ENCODE peak calls at places on chromosomes 3 and 15, in eight cellular contexts. P is H1, T is tibial nerve, B is uterus, V is body of pancreas, M is ovary, U is IMR-90, N is heart left ventricle. D is an unnamed sample.

GRCh38 chr3:150805380-150805779 is 42.4 kb upstream of the SIAH2 start:
- DNase-seq in P (no peak), T (no peak), B (no peak), V (no peak), M (no peak), U (no peak), N (no peak), D (no peak)

GRCh38 chr3:24477090-24477656 is 17.5 kb downstream of the THRB start:
- DNase-seq in P (no peak), T (no peak), B (no peak), V (no peak), M (no peak), U (no peak), N (no peak), D (no peak)

GRCh38 chr3:122975163-122975923 is 52.2 kb downstream of the SEMA5B start:
- DNase-seq in P (no peak), T (no peak), B (peak), V (no peak), M (peak), U (peak), N (no peak), D (no peak)

GRCh38 chr3:57953541-57953940 is 54.7 kb upstream of the FLNB start:
- DNase-seq in P (no peak), T (no peak), B (no peak), V (no peak), M (no peak), U (no peak), N (no peak), D (no peak)

GRCh38 chr15:74317820-74318375 is 49.5 kb downstream of the CYP11A1 start:
- DNase-seq in P (no peak), T (peak), B (peak), V (peak), M (peak), U (peak), N (peak), D (no peak)

GRCh38 chr3:149898771-149899170 is 71.9 kb downstream of the PFN2 start:
- DNase-seq in P (no peak), T (no peak), B (no peak), V (no peak), M (no peak), U (peak), N (no peak), D (no peak)

GRCh38 chr3:46595819-46596218 is 16.5 kb upstream of the FAM240A start:
- DNase-seq in P (no peak), T (no peak), B (no peak), V (no peak), M (no peak), U (no peak), N (no peak), D (no peak)

GRCh38 chr3:42043116-42043796 is 47.9 kb upstream of the TRAK1 start:
- DNase-seq in P (no peak), T (no peak), B (no peak), V (peak), M (no peak), U (peak), N (peak), D (peak)

GRCh38 chr3:45035441-45036301 is 9.6 kb downstream of the CLEC3B start:
- DNase-seq in P (no peak), T (no peak), B (peak), V (peak), M (peak), U (peak), N (no peak), D (peak)

GRCh38 chr15:48800811-48801460 is 9.9 kb downstream of the CEP152 start:
- DNase-seq in P (no peak), T (no peak), B (no peak), V (no peak), M (no peak), U (peak), N (no peak), D (no peak)

GRCh38 chr3:52633786-52634185 is 51.9 kb downstream of the PBRM1 start:
- DNase-seq in P (no peak), T (no peak), B (no peak), V (no peak), M (no peak), U (peak), N (no peak), D (no peak)

GRCh38 chr3:114299421-114299820 is 5.6 kb downstream of the TIGIT start:
- DNase-seq in P (no peak), T (no peak), B (no peak), V (peak), M (no peak), U (no peak), N (no peak), D (no peak)

GRCh38 chr3:98982336-98982735 is 80.8 kb upstream of the DCBLD2 start:
- DNase-seq in P (no peak), T (no peak), B (no peak), V (no peak), M (no peak), U (peak), N (no peak), D (no peak)

GRCh38 chr15:70818580-70818979 is 35.4 kb downstream of the LARP6 start:
- DNase-seq in P (no peak), T (no peak), B (no peak), V (no peak), M (no peak), U (no peak), N (no peak), D (no peak)

DNA sequence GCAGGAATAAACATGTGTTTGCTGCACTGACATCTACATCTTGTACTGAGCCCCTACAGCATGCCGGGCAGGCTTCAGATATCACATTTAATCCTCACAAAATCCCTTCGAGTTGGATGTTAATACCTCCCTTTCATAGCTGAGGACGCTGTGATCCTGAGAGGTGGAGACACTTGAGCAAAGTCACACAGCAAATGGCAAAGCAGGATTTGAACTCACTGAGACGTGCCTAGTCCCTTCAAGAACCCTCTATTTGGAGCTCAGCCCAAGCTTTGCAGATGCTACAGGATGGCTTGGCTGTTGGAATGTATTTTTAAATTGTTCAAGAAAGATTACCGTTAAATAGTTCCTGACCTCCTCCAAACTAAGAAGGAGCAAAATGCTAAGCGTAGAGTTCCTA is 64.6 kb upstream of the SLC6A6 start:
- DNase-seq in P (no peak), T (no peak), B (no peak), V (no peak), M (no peak), U (no peak), N (no peak), D (no peak)
- H3K27ac ChIP-seq in P (no peak), T (no peak), B (no peak), V (no peak), M (no peak), U (no peak), N (no peak), D (no peak)

GRCh38 chr3:124814620-124815421 is 72.3 kb downstream of the ITGB5 start:
- DNase-seq in P (no peak), T (no peak), B (no peak), V (peak), M (no peak), U (peak), N (no peak), D (no peak)

GRCh38 chr3:124810970-124811369 is 76.2 kb downstream of the ITGB5 start:
- DNase-seq in P (no peak), T (no peak), B (no peak), V (no peak), M (no peak), U (no peak), N (no peak), D (no peak)

GRCh38 chr3:124811441-124811840 is 75.7 kb downstream of the ITGB5 start:
- DNase-seq in P (no peak), T (no peak), B (no peak), V (no peak), M (no peak), U (peak), N (no peak), D (no peak)

GRCh38 chr3:124813541-124813940 is 73.6 kb downstream of the ITGB5 start:
- DNase-seq in P (no peak), T (no peak), B (no peak), V (no peak), M (no peak), U (no peak), N (no peak), D (no peak)

DNA sequence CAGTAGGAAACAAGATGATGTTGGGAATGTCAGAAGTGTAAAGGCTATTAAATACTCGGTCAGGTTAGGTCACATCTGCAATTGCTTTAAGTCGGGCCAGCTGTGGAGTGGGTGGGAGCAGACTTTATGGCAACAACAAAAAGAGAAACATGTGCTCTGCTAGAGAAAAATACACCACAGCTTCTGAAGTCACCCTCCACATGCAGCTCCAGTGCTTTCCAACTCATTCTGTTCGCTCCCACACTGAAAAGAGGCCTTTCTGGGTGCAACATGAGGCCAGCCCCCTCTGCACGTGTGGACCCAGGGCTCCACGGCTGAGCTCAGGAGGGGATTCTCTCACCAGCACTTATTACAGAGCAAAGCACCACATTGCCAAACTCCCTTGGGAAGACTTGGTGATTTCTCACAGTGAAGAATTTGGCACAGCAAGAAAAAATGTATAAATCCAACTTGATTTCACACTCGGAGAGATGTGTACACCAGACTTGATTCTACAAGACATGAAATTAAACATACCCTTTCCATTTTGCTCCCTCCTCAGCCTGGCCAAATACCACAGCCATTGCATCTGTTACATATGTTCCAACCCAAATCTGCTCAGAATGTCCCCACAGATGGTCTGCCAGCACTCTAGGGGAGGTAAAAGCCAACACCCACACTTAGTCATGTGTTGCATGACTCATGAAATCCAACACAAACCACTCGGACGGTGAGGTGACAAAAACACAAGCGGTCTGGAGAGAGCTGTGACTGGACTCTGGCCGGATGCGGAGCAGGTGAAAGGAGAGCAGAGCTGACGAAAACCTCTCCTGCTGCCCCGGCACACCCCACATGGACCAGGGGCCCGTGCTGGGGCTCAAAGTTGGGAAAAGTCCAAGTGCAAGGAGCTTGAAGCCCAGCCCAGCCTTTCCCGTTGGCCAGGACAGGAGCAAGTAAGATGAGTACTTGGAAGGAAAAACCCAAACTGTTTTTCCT is 74.6 kb downstream of the ITGB5 start:
- DNase-seq in P (no peak), T (peak), B (peak), V (peak), M (peak), U (peak), N (peak), D (no peak)
- TF ChIP-seq POLR2A in P (no peak), T (no peak), B (peak), V (no peak), M (no peak), U (no peak), N (peak), D (no peak)

DNA sequence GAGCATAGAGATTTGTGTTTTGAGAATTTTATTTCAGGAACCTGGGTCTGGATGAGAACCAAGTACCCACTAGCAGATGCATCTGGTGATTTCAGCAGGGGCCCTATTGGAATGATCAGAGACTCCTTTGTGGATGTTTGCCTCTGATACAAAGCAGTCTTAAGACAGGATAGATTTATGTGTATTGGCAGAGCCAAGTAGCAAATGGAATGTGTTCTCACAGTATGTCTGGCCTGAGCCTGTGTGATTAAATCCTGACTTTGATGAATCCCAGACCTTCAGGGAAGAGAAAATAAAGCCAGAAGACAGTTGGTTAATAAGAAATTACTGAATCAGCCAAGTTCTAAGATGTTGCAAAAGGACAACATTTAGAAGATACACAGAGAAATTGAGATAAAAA is 755.5 kb upstream of the SEMA6D start:
- DNase-seq in P (no peak), T (no peak), B (no peak), V (no peak), M (no peak), U (no peak), N (no peak), D (no peak)
- TF ChIP-seq CTCF in P (no peak), T (no peak), B (no peak), V (no peak), M (no peak), U (no peak), N (no peak), D (no peak)

GRCh38 chr3:126372413-126373145 is 15.4 kb upstream of the KLF15 start:
- DNase-seq in P (no peak), T (no peak), B (no peak), V (peak), M (peak), U (no peak), N (no peak), D (no peak)
- H3K27ac ChIP-seq in P (no peak), T (no peak), B (no peak), V (no peak), M (no peak), U (no peak), N (no peak), D (no peak)

GRCh38 chr3:62144482-62144881 is 228.9 kb downstream of the FEZF2 start:
- DNase-seq in P (no peak), T (no peak), B (no peak), V (no peak), M (no peak), U (no peak), N (no peak), D (no peak)
- TF ChIP-seq POLR2A in P (no peak), T (no peak), B (no peak), V (no peak), M (no peak), U (no peak), N (no peak), D (no peak)

DNA sequence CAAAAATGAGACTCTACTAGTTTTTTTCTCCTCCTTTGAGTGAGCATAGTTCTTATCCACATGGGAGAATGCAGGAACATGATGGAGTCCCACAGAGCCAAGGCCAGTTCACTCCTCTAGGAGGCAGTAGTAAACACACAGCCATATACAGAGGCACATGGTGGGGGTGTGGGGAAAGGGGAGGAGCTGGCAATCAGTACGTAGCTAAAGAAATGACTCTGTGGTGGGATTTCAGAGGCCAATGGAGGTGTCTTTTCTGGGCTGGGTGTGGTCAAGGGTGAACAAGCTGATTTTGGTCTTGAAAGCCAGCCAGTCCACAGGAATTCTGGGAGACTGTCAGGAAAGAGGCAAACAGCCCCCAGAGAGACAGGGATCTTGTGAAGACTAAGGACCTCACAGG is 6.6 kb upstream of the RAB11A start:
- DNase-seq in P (peak), T (no peak), B (no peak), V (peak), M (no peak), U (peak), N (no peak), D (peak)
- TF ChIP-seq CTCF in P (peak), T (no peak), B (no peak), V (peak), M (no peak), U (peak), N (peak), D (peak)

GRCh38 chr3:124276163-124276862 is 284.4 kb upstream of the ROPN1 start:
- DNase-seq in P (no peak), T (no peak), B (no peak), V (no peak), M (no peak), U (no peak), N (no peak), D (no peak)

GRCh38 chr3:124275421-124275820 is 283.5 kb upstream of the ROPN1 start:
- DNase-seq in P (no peak), T (no peak), B (peak), V (peak), M (no peak), U (no peak), N (peak), D (no peak)

GRCh38 chr3:124272611-124273151 is 280.8 kb upstream of the ROPN1 start:
- DNase-seq in P (no peak), T (no peak), B (peak), V (no peak), M (no peak), U (peak), N (no peak), D (no peak)

GRCh38 chr3:124276863-124277515 is 285.1 kb upstream of the ROPN1 start:
- DNase-seq in P (no peak), T (peak), B (no peak), V (no peak), M (no peak), U (no peak), N (peak), D (peak)

DNA sequence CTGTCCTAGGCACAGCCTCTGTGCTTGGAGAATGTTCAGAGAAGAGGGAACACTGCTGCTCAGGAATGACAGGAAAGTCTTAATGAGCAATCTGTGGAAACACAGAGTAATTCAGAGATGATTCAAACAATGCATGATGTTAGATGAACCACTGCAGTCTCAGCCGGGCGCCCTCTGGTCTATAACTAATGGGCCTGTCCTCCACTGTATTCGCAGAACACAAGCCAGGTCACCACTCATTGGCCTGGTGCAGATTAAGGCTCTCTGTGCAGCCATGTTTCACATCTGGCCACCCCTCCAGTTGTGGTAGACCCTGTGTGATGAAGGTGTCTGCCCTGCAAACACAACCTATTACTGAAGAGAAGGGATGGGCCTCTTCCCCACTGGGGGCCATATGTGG is 281.7 kb upstream of the ROPN1 start:
- DNase-seq in P (no peak), T (no peak), B (no peak), V (no peak), M (no peak), U (peak), N (no peak), D (no peak)
- H3K27ac ChIP-seq in P (no peak), T (peak), B (peak), V (no peak), M (no peak), U (no peak), N (peak), D (no peak)

GRCh38 chr3:56772926-56773587 is 28.7 kb downstream of the ARHGEF3 start:
- DNase-seq in P (no peak), T (no peak), B (no peak), V (no peak), M (no peak), U (no peak), N (no peak), D (no peak)
- TF ChIP-seq POLR2A in P (no peak), T (no peak), B (no peak), V (no peak), M (no peak), U (no peak), N (no peak), D (no peak)

DNA sequence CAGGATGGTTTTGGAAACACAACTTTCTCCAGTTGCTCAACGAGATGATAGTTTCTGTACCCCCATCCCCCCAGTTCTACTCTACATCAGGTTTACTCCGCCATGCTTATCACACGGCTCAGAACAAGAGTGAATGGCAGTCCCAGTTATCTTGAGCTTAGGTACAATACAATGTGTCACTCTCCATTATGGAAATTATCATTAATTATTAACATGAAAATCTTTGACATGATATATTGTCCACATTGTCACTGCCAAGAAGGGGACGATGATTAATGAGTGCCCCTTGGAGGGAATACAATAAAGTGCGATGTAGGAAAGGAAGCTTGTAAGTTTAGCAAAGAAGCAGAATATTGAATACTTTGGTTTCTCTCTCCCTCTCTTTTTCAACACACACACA is 252.6 kb upstream of the CFAP20DC start:
- DNase-seq in P (no peak), T (no peak), B (no peak), V (no peak), M (no peak), U (no peak), N (no peak), D (no peak)
- TF ChIP-seq CTCF in P (no peak), T (no peak), B (no peak), V (no peak), M (no peak), U (no peak), N (no peak), D (no peak)